ENCODE peak calls at places on chromosome 14, in nine cellular contexts. One of them, this sample, is unnamed.

GRCh38 chr14:77324816-77325745 is 4.2 kb downstream of the GSTZ1 start:
- DNase-seq in A549: no peak
- DNase-seq in choroid plexus epithelial cell: no peak
- DNase-seq in AG04449: no peak
- DNase-seq in astrocyte of the cerebellum: no peak
- DNase-seq in WTC11: no peak
- DNase-seq in fibroblast of pulmonary artery: no peak
- DNase-seq in type B pancreatic cell: no peak
- DNase-seq in progenitor cell of endocrine pancreas: no peak
- DNase-seq in this sample: no peak

GRCh38 chr14:72318648-72319047 is 386.4 kb downstream of the RGS6 start:
- DNase-seq in A549: peak
- DNase-seq in choroid plexus epithelial cell: no peak
- DNase-seq in AG04449: no peak
- DNase-seq in astrocyte of the cerebellum: no peak
- DNase-seq in WTC11: no peak
- DNase-seq in fibroblast of pulmonary artery: no peak
- DNase-seq in type B pancreatic cell: no peak
- DNase-seq in progenitor cell of endocrine pancreas: no peak
- DNase-seq in this sample: no peak

GRCh38 chr14:68843471-68844209 is 50.8 kb upstream of the ZFP36L1 start:
- DNase-seq in A549: peak
- DNase-seq in choroid plexus epithelial cell: peak
- DNase-seq in AG04449: no peak
- DNase-seq in astrocyte of the cerebellum: peak
- DNase-seq in WTC11: peak
- DNase-seq in fibroblast of pulmonary artery: peak
- DNase-seq in type B pancreatic cell: peak
- DNase-seq in progenitor cell of endocrine pancreas: peak
- DNase-seq in this sample: no peak

GRCh38 chr14:75886661-75887348 is 95.0 kb downstream of the TGFB3 start:
- DNase-seq in A549: no peak
- DNase-seq in choroid plexus epithelial cell: peak
- DNase-seq in AG04449: no peak
- DNase-seq in astrocyte of the cerebellum: no peak
- DNase-seq in WTC11: no peak
- DNase-seq in fibroblast of pulmonary artery: peak
- DNase-seq in type B pancreatic cell: no peak
- DNase-seq in progenitor cell of endocrine pancreas: no peak
- DNase-seq in this sample: no peak

GRCh38 chr14:99462211-99462610 is 18.4 kb downstream of the SETD3 start:
- DNase-seq in A549: no peak
- DNase-seq in choroid plexus epithelial cell: no peak
- DNase-seq in AG04449: no peak
- DNase-seq in astrocyte of the cerebellum: no peak
- DNase-seq in WTC11: no peak
- DNase-seq in fibroblast of pulmonary artery: no peak
- DNase-seq in type B pancreatic cell: no peak
- DNase-seq in progenitor cell of endocrine pancreas: no peak
- DNase-seq in this sample: no peak

GRCh38 chr14:71931492-71932228 is 569 bp upstream of the RGS6 start:
- DNase-seq in A549: no peak
- DNase-seq in choroid plexus epithelial cell: peak
- DNase-seq in AG04449: no peak
- DNase-seq in astrocyte of the cerebellum: no peak
- DNase-seq in WTC11: no peak
- DNase-seq in fibroblast of pulmonary artery: no peak
- DNase-seq in type B pancreatic cell: no peak
- DNase-seq in progenitor cell of endocrine pancreas: no peak
- DNase-seq in this sample: no peak

GRCh38 chr14:93720076-93720815 is 68.0 kb downstream of the PRIMA1 start:
- DNase-seq in A549: no peak
- DNase-seq in choroid plexus epithelial cell: no peak
- DNase-seq in AG04449: no peak
- DNase-seq in astrocyte of the cerebellum: no peak
- DNase-seq in WTC11: no peak
- DNase-seq in fibroblast of pulmonary artery: no peak
- DNase-seq in type B pancreatic cell: peak
- DNase-seq in progenitor cell of endocrine pancreas: no peak
- DNase-seq in this sample: no peak

GRCh38 chr14:77965919-77966435 is 166.1 kb downstream of the ADCK1 start:
- DNase-seq in A549: peak
- DNase-seq in choroid plexus epithelial cell: peak
- DNase-seq in AG04449: no peak
- DNase-seq in astrocyte of the cerebellum: no peak
- DNase-seq in WTC11: peak
- DNase-seq in fibroblast of pulmonary artery: peak
- DNase-seq in type B pancreatic cell: no peak
- DNase-seq in progenitor cell of endocrine pancreas: peak
- DNase-seq in this sample: peak

GRCh38 chr14:53953828-53954550 is 2.6 kb downstream of the BMP4 start:
- DNase-seq in A549: peak
- DNase-seq in choroid plexus epithelial cell: peak
- DNase-seq in AG04449: no peak
- DNase-seq in astrocyte of the cerebellum: no peak
- DNase-seq in WTC11: peak
- DNase-seq in fibroblast of pulmonary artery: peak
- DNase-seq in type B pancreatic cell: no peak
- DNase-seq in progenitor cell of endocrine pancreas: no peak
- DNase-seq in this sample: no peak

GRCh38 chr14:101789222-101789621 is 27.7 kb downstream of the PPP2R5C start:
- DNase-seq in A549: no peak
- DNase-seq in choroid plexus epithelial cell: no peak
- DNase-seq in AG04449: no peak
- DNase-seq in astrocyte of the cerebellum: no peak
- DNase-seq in WTC11: no peak
- DNase-seq in fibroblast of pulmonary artery: no peak
- DNase-seq in type B pancreatic cell: no peak
- DNase-seq in progenitor cell of endocrine pancreas: no peak
- DNase-seq in this sample: no peak

GRCh38 chr14:106491851-106492250 is 965.5 kb downstream of the TMEM121 start:
- DNase-seq in A549: peak
- DNase-seq in choroid plexus epithelial cell: peak
- DNase-seq in AG04449: no peak
- DNase-seq in astrocyte of the cerebellum: no peak
- DNase-seq in WTC11: peak
- DNase-seq in fibroblast of pulmonary artery: no peak
- DNase-seq in type B pancreatic cell: no peak
- DNase-seq in progenitor cell of endocrine pancreas: no peak
- DNase-seq in this sample: no peak

GRCh38 chr14:96281486-96281885 is 25.5 kb downstream of the BDKRB1 start:
- DNase-seq in A549: no peak
- DNase-seq in choroid plexus epithelial cell: no peak
- DNase-seq in AG04449: no peak
- DNase-seq in astrocyte of the cerebellum: no peak
- DNase-seq in WTC11: no peak
- DNase-seq in fibroblast of pulmonary artery: peak
- DNase-seq in type B pancreatic cell: no peak
- DNase-seq in progenitor cell of endocrine pancreas: no peak
- DNase-seq in this sample: no peak
- TF ChIP-seq CTCF in A549: peak
- TF ChIP-seq CTCF in choroid plexus epithelial cell: no peak
- TF ChIP-seq CTCF in AG04449: no peak
- TF ChIP-seq CTCF in astrocyte of the cerebellum: no peak
- TF ChIP-seq CTCF in WTC11: no peak
- TF ChIP-seq CTCF in fibroblast of pulmonary artery: no peak
- TF ChIP-seq CTCF in type B pancreatic cell: no peak
- TF ChIP-seq CTCF in progenitor cell of endocrine pancreas: no peak
- TF ChIP-seq CTCF in this sample: no peak

DNA sequence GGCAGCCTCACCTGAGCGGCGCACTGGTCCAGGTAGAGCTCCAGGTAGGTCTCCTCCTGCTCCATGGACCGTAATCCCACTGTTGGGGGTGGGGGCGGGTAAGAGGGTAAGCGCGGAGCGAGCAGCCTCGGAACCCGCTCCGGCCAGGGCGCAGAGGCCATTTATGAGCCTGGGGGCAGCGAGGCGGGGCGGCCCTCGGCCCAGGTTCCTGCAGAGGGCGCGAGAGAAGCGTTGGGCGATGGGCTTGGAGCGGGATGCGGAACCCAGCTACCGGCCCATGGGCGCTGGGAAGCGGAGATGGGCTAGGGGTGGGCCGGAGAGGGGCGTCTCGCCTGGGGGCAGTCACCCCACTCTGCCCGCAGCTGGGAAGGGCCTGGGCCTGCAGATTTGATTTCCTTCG is at the start of gene TBPL2:
- DNase-seq in A549: no peak
- DNase-seq in choroid plexus epithelial cell: no peak
- DNase-seq in AG04449: no peak
- DNase-seq in astrocyte of the cerebellum: no peak
- DNase-seq in WTC11: peak
- DNase-seq in fibroblast of pulmonary artery: no peak
- DNase-seq in type B pancreatic cell: no peak
- DNase-seq in progenitor cell of endocrine pancreas: no peak
- DNase-seq in this sample: no peak
- TF ChIP-seq CTCF in A549: no peak
- TF ChIP-seq CTCF in choroid plexus epithelial cell: peak
- TF ChIP-seq CTCF in AG04449: peak
- TF ChIP-seq CTCF in astrocyte of the cerebellum: peak
- TF ChIP-seq CTCF in WTC11: no peak
- TF ChIP-seq CTCF in fibroblast of pulmonary artery: peak
- TF ChIP-seq CTCF in type B pancreatic cell: no peak
- TF ChIP-seq CTCF in progenitor cell of endocrine pancreas: peak
- TF ChIP-seq CTCF in this sample: peak

GRCh38 chr14:64761441-64762043 is 57.3 kb downstream of the PLEKHG3 start:
- DNase-seq in A549: no peak
- DNase-seq in choroid plexus epithelial cell: peak
- DNase-seq in AG04449: no peak
- DNase-seq in astrocyte of the cerebellum: no peak
- DNase-seq in WTC11: no peak
- DNase-seq in fibroblast of pulmonary artery: no peak
- DNase-seq in type B pancreatic cell: no peak
- DNase-seq in progenitor cell of endocrine pancreas: no peak
- DNase-seq in this sample: no peak
- TF ChIP-seq CTCF in A549: peak
- TF ChIP-seq CTCF in choroid plexus epithelial cell: peak
- TF ChIP-seq CTCF in AG04449: no peak
- TF ChIP-seq CTCF in astrocyte of the cerebellum: peak
- TF ChIP-seq CTCF in WTC11: no peak
- TF ChIP-seq CTCF in fibroblast of pulmonary artery: no peak
- TF ChIP-seq CTCF in type B pancreatic cell: no peak
- TF ChIP-seq CTCF in progenitor cell of endocrine pancreas: no peak
- TF ChIP-seq CTCF in this sample: peak

GRCh38 chr14:96303981-96304380 is 48.0 kb downstream of the BDKRB1 start:
- DNase-seq in A549: no peak
- DNase-seq in choroid plexus epithelial cell: peak
- DNase-seq in AG04449: no peak
- DNase-seq in astrocyte of the cerebellum: no peak
- DNase-seq in WTC11: no peak
- DNase-seq in fibroblast of pulmonary artery: no peak
- DNase-seq in type B pancreatic cell: no peak
- DNase-seq in progenitor cell of endocrine pancreas: no peak
- DNase-seq in this sample: no peak

GRCh38 chr14:96307434-96307833 is 51.4 kb downstream of the BDKRB1 start:
- DNase-seq in A549: peak
- DNase-seq in choroid plexus epithelial cell: no peak
- DNase-seq in AG04449: no peak
- DNase-seq in astrocyte of the cerebellum: no peak
- DNase-seq in WTC11: no peak
- DNase-seq in fibroblast of pulmonary artery: no peak
- DNase-seq in type B pancreatic cell: no peak
- DNase-seq in progenitor cell of endocrine pancreas: no peak
- DNase-seq in this sample: no peak

GRCh38 chr14:96309907-96310330 is 53.2 kb downstream of the ATG2B start:
- DNase-seq in A549: peak
- DNase-seq in choroid plexus epithelial cell: peak
- DNase-seq in AG04449: no peak
- DNase-seq in astrocyte of the cerebellum: no peak
- DNase-seq in WTC11: no peak
- DNase-seq in fibroblast of pulmonary artery: no peak
- DNase-seq in type B pancreatic cell: no peak
- DNase-seq in progenitor cell of endocrine pancreas: no peak
- DNase-seq in this sample: peak

GRCh38 chr14:96309128-96309906 is 53.3 kb downstream of the BDKRB1 start:
- DNase-seq in A549: peak
- DNase-seq in choroid plexus epithelial cell: no peak
- DNase-seq in AG04449: no peak
- DNase-seq in astrocyte of the cerebellum: no peak
- DNase-seq in WTC11: no peak
- DNase-seq in fibroblast of pulmonary artery: no peak
- DNase-seq in type B pancreatic cell: no peak
- DNase-seq in progenitor cell of endocrine pancreas: no peak
- DNase-seq in this sample: peak

GRCh38 chr14:96304956-96305355 is 48.9 kb downstream of the BDKRB1 start:
- DNase-seq in A549: peak
- DNase-seq in choroid plexus epithelial cell: no peak
- DNase-seq in AG04449: no peak
- DNase-seq in astrocyte of the cerebellum: no peak
- DNase-seq in WTC11: peak
- DNase-seq in fibroblast of pulmonary artery: no peak
- DNase-seq in type B pancreatic cell: no peak
- DNase-seq in progenitor cell of endocrine pancreas: no peak
- DNase-seq in this sample: no peak
- TF ChIP-seq CTCF in A549: peak
- TF ChIP-seq CTCF in choroid plexus epithelial cell: peak
- TF ChIP-seq CTCF in AG04449: no peak
- TF ChIP-seq CTCF in astrocyte of the cerebellum: peak
- TF ChIP-seq CTCF in WTC11: peak
- TF ChIP-seq CTCF in fibroblast of pulmonary artery: peak
- TF ChIP-seq CTCF in type B pancreatic cell: no peak
- TF ChIP-seq CTCF in progenitor cell of endocrine pancreas: peak
- TF ChIP-seq CTCF in this sample: peak

This sample was measured in epithelial cell of proximal tubule.